ENCODE peak calls at places on chromosomes 7 and 10, in five cellular contexts. I, Q, E, T and O are unnamed samples.

GRCh38 chr10:116810895-116811294 is 38.4 kb upstream of the ENO4 start:
- DNase-seq in I (no peak), Q (no peak), E (no peak), T (no peak), O (no peak)

GRCh38 chr10:72292223-72292691 is 18.5 kb downstream of the DDIT4 start:
- DNase-seq in I (no peak), Q (no peak), E (no peak), T (peak), O (no peak)

GRCh38 chr7:45215611-45216062 is 58.0 kb downstream of the RAMP3 start:
- DNase-seq in I (no peak), Q (no peak), E (no peak), T (no peak), O (no peak)

GRCh38 chr7:10973942-10974716 is 457 bp downstream of the PHF14 start:
- DNase-seq in I (no peak), Q (peak), E (no peak), T (peak), O (no peak)

GRCh38 chr7:70734436-70734835 is 397.5 kb upstream of the GALNT17 start:
- DNase-seq in I (no peak), Q (no peak), E (no peak), T (no peak), O (no peak)

GRCh38 chr7:30468791-30469190 is 9.8 kb downstream of the NOD1 start:
- DNase-seq in I (no peak), Q (no peak), E (no peak), T (no peak), O (no peak)

GRCh38 chr10:110498982-110499795 is 1.5 kb downstream of the DUSP5 start:
- DNase-seq in I (no peak), Q (no peak), E (no peak), T (peak), O (peak)

GRCh38 chr7:19098510-19098909 is 18.9 kb downstream of the TWIST1 start:
- DNase-seq in I (no peak), Q (no peak), E (no peak), T (no peak), O (no peak)

GRCh38 chr7:133562617-133563016 is 309.7 kb downstream of the EXOC4 start:
- DNase-seq in I (no peak), Q (no peak), E (no peak), T (no peak), O (no peak)

GRCh38 chr10:97851341-97852001 is 1.8 kb downstream of the GOLGA7B start:
- DNase-seq in I (no peak), Q (no peak), E (no peak), T (no peak), O (no peak)

GRCh38 chr10:58820862-58821559 is 308.3 kb downstream of the BICC1 start:
- DNase-seq in I (no peak), Q (no peak), E (no peak), T (peak), O (no peak)

GRCh38 chr10:52229271-52229931 is 84.7 kb upstream of the DKK1 start:
- DNase-seq in I (no peak), Q (no peak), E (no peak), T (peak), O (no peak)

GRCh38 chr10:101060036-101060950 is 1.5 kb upstream of the KAZALD1 start:
- DNase-seq in I (peak), Q (peak), E (peak), T (peak), O (no peak)

GRCh38 chr7:28180364-28181147 is at the start of gene JAZF1:
- DNase-seq in I (peak), Q (peak), E (peak), T (peak), O (peak)

GRCh38 chr10:21278491-21279216 is 246.8 kb downstream of the SKIDA1 start:
- DNase-seq in I (peak), Q (peak), E (peak), T (peak), O (peak)

GRCh38 chr10:73922007-73922863 is 11.3 kb downstream of the PLAU start:
- DNase-seq in I (no peak), Q (no peak), E (no peak), T (no peak), O (no peak)

GRCh38 chr7:138000081-138000701 is 1.7 kb downstream of the CREB3L2 start:
- DNase-seq in I (peak), Q (no peak), E (peak), T (no peak), O (no peak)

GRCh38 chr10:133390597-133391248 is 3.2 kb upstream of the MTG1 start:
- DNase-seq in I (peak), Q (no peak), E (no peak), T (no peak), O (peak)

GRCh38 chr7:42922017-42922753 is 9.8 kb downstream of the PSMA2 start:
- DNase-seq in I (no peak), Q (no peak), E (no peak), T (no peak), O (no peak)

GRCh38 chr10:76911184-76911583 is 726.4 kb downstream of the KCNMA1 start:
- DNase-seq in I (no peak), Q (no peak), E (no peak), T (no peak), O (no peak)

GRCh38 chr10:4267084-4267774 is 482.2 kb upstream of the KLF6 start:
- DNase-seq in I (no peak), Q (no peak), E (no peak), T (no peak), O (no peak)

GRCh38 chr10:44399478-44400451 is 14.9 kb upstream of the CXCL12 start:
- DNase-seq in I (no peak), Q (no peak), E (peak), T (no peak), O (no peak)

GRCh38 chr10:45470098-45471012 is 96.3 kb downstream of the ALOX5 start:
- DNase-seq in I (no peak), Q (no peak), E (no peak), T (peak), O (peak)

GRCh38 chr10:126147866-126148578 is 240.3 kb downstream of the ADAM12 start:
- DNase-seq in I (no peak), Q (no peak), E (peak), T (no peak), O (no peak)

GRCh38 chr7:128115326-128115820 is 84.1 kb upstream of the LRRC4 start:
- DNase-seq in I (peak), Q (no peak), E (no peak), T (peak), O (no peak)

GRCh38 chr7:158026636-158027265 is 560.9 kb downstream of the PTPRN2 start:
- DNase-seq in I (peak), Q (no peak), E (no peak), T (no peak), O (no peak)

GRCh38 chr7:158765020-158765419 is 60.4 kb upstream of the NCAPG2 start:
- DNase-seq in I (no peak), Q (no peak), E (no peak), T (no peak), O (no peak)

GRCh38 chr7:129376076-129376777 is 58.0 kb upstream of the STRIP2 start:
- DNase-seq in I (no peak), Q (no peak), E (no peak), T (peak), O (no peak)

GRCh38 chr10:59877191-59877671 is 29.1 kb downstream of the CCDC6 start:
- DNase-seq in I (no peak), Q (no peak), E (no peak), T (peak), O (no peak)

GRCh38 chr7:17521437-17521836 is 223.0 kb downstream of the AHR start:
- DNase-seq in I (no peak), Q (no peak), E (no peak), T (peak), O (no peak)

GRCh38 chr10:8404721-8405120 is 350.2 kb downstream of the GATA3 start:
- DNase-seq in I (no peak), Q (no peak), E (no peak), T (peak), O (peak)

GRCh38 chr7:153301908-153302307 is 542.4 kb downstream of the ACTR3B start:
- DNase-seq in I (no peak), Q (no peak), E (no peak), T (no peak), O (no peak)

GRCh38 chr10:16832351-16833080 is 15.3 kb upstream of the RSU1 start:
- DNase-seq in I (peak), Q (peak), E (peak), T (peak), O (no peak)

GRCh38 chr7:85068796-85069195 is 118.1 kb downstream of the SEMA3D start:
- DNase-seq in I (no peak), Q (no peak), E (no peak), T (peak), O (no peak)

GRCh38 chr10:129102906-129103693 is 363.9 kb upstream of the MGMT start:
- DNase-seq in I (no peak), Q (no peak), E (no peak), T (no peak), O (no peak)

GRCh38 chr7:113548561-113548960 is 370.2 kb downstream of the PPP1R3A start:
- DNase-seq in I (no peak), Q (no peak), E (no peak), T (no peak), O (no peak)

GRCh38 chr7:95255691-95256090 is 68.6 kb downstream of the PON1 start:
- DNase-seq in I (no peak), Q (no peak), E (no peak), T (no peak), O (no peak)

GRCh38 chr7:20784311-20785210 is 2.1 kb downstream of the SP8 start:
- DNase-seq in I (no peak), Q (peak), E (no peak), T (peak), O (no peak)